ENCODE peak calls at places on chromosome 10, in nine cellular contexts. One of them, this sample, is unnamed.

GRCh38 chr10:35372329-35372728 is 36.0 kb downstream of the CCNY start:
- DNase-seq in stimulated activated CD8-positive, alpha-beta memory T cell treated with anti-CD3 and anti-CD28 coated beads, Interleukin-4, amount 100 ng/mL, for 1 hour: no peak
- DNase-seq in GM10248: no peak
- DNase-seq in upper lobe of left lung: peak; percentile 76
- DNase-seq in bronchial epithelial cell: peak; percentile 94
- DNase-seq in NCI-H2171: no peak
- DNase-seq in stimulated activated CD4-positive, alpha-beta T cell treated with anti-CD3 and anti-CD28 coated beads, Interleukin-2, amount 100 ng/mL, for 24 hours: no peak
- DNase-seq in AG04450: no peak
- DNase-seq in hypothalamus: no peak
- DNase-seq in this sample: no peak

GRCh38 chr10:78362406-78363022 is 328.9 kb downstream of the RPS24 start:
- DNase-seq in stimulated activated CD8-positive, alpha-beta memory T cell treated with anti-CD3 and anti-CD28 coated beads, Interleukin-4, amount 100 ng/mL, for 1 hour: no peak
- DNase-seq in GM10248: no peak
- DNase-seq in upper lobe of left lung: peak; percentile 35
- DNase-seq in bronchial epithelial cell: no peak
- DNase-seq in NCI-H2171: no peak
- DNase-seq in stimulated activated CD4-positive, alpha-beta T cell treated with anti-CD3 and anti-CD28 coated beads, Interleukin-2, amount 100 ng/mL, for 24 hours: no peak
- DNase-seq in AG04450: no peak
- DNase-seq in hypothalamus: no peak
- DNase-seq in this sample: no peak

GRCh38 chr10:124669824-124670654 is 74.1 kb downstream of the FAM53B start:
- DNase-seq in stimulated activated CD8-positive, alpha-beta memory T cell treated with anti-CD3 and anti-CD28 coated beads, Interleukin-4, amount 100 ng/mL, for 1 hour: no peak
- DNase-seq in GM10248: no peak
- DNase-seq in upper lobe of left lung: no peak
- DNase-seq in bronchial epithelial cell: no peak
- DNase-seq in NCI-H2171: no peak
- DNase-seq in stimulated activated CD4-positive, alpha-beta T cell treated with anti-CD3 and anti-CD28 coated beads, Interleukin-2, amount 100 ng/mL, for 24 hours: no peak
- DNase-seq in AG04450: no peak
- DNase-seq in hypothalamus: no peak
- DNase-seq in this sample: no peak

GRCh38 chr10:35217458-35217857 is 90.8 kb downstream of the CREM start:
- DNase-seq in stimulated activated CD8-positive, alpha-beta memory T cell treated with anti-CD3 and anti-CD28 coated beads, Interleukin-4, amount 100 ng/mL, for 1 hour: no peak
- DNase-seq in GM10248: no peak
- DNase-seq in upper lobe of left lung: peak; percentile 71
- DNase-seq in bronchial epithelial cell: no peak
- DNase-seq in NCI-H2171: no peak
- DNase-seq in stimulated activated CD4-positive, alpha-beta T cell treated with anti-CD3 and anti-CD28 coated beads, Interleukin-2, amount 100 ng/mL, for 24 hours: no peak
- DNase-seq in AG04450: no peak
- DNase-seq in hypothalamus: no peak
- DNase-seq in this sample: no peak

GRCh38 chr10:110407301-110408170 is 90.2 kb upstream of the DUSP5 start:
- DNase-seq in stimulated activated CD8-positive, alpha-beta memory T cell treated with anti-CD3 and anti-CD28 coated beads, Interleukin-4, amount 100 ng/mL, for 1 hour: no peak
- DNase-seq in GM10248: no peak
- DNase-seq in upper lobe of left lung: no peak
- DNase-seq in bronchial epithelial cell: peak; percentile 52
- DNase-seq in NCI-H2171: no peak
- DNase-seq in stimulated activated CD4-positive, alpha-beta T cell treated with anti-CD3 and anti-CD28 coated beads, Interleukin-2, amount 100 ng/mL, for 24 hours: no peak
- DNase-seq in AG04450: no peak
- DNase-seq in hypothalamus: no peak
- DNase-seq in this sample: no peak

GRCh38 chr10:9010931-9011670 is 956.6 kb downstream of the GATA3 start:
- DNase-seq in stimulated activated CD8-positive, alpha-beta memory T cell treated with anti-CD3 and anti-CD28 coated beads, Interleukin-4, amount 100 ng/mL, for 1 hour: no peak
- DNase-seq in GM10248: no peak
- DNase-seq in upper lobe of left lung: no peak
- DNase-seq in bronchial epithelial cell: no peak
- DNase-seq in NCI-H2171: no peak
- DNase-seq in stimulated activated CD4-positive, alpha-beta T cell treated with anti-CD3 and anti-CD28 coated beads, Interleukin-2, amount 100 ng/mL, for 24 hours: no peak
- DNase-seq in AG04450: no peak
- DNase-seq in hypothalamus: no peak
- DNase-seq in this sample: no peak

GRCh38 chr10:25393621-25394020 is 218.8 kb downstream of the GPR158 start:
- DNase-seq in stimulated activated CD8-positive, alpha-beta memory T cell treated with anti-CD3 and anti-CD28 coated beads, Interleukin-4, amount 100 ng/mL, for 1 hour: no peak
- DNase-seq in GM10248: no peak
- DNase-seq in upper lobe of left lung: no peak
- DNase-seq in bronchial epithelial cell: no peak
- DNase-seq in NCI-H2171: no peak
- DNase-seq in stimulated activated CD4-positive, alpha-beta T cell treated with anti-CD3 and anti-CD28 coated beads, Interleukin-2, amount 100 ng/mL, for 24 hours: no peak
- DNase-seq in AG04450: no peak
- DNase-seq in hypothalamus: no peak
- DNase-seq in this sample: no peak

GRCh38 chr10:120975072-120975910 is 124.1 kb downstream of the WDR11 start:
- DNase-seq in stimulated activated CD8-positive, alpha-beta memory T cell treated with anti-CD3 and anti-CD28 coated beads, Interleukin-4, amount 100 ng/mL, for 1 hour: no peak
- DNase-seq in GM10248: no peak
- DNase-seq in upper lobe of left lung: no peak
- DNase-seq in bronchial epithelial cell: no peak
- DNase-seq in NCI-H2171: no peak
- DNase-seq in stimulated activated CD4-positive, alpha-beta T cell treated with anti-CD3 and anti-CD28 coated beads, Interleukin-2, amount 100 ng/mL, for 24 hours: no peak
- DNase-seq in AG04450: no peak
- DNase-seq in hypothalamus: no peak
- DNase-seq in this sample: no peak

GRCh38 chr10:121077331-121077730 is 226.2 kb downstream of the WDR11 start:
- DNase-seq in stimulated activated CD8-positive, alpha-beta memory T cell treated with anti-CD3 and anti-CD28 coated beads, Interleukin-4, amount 100 ng/mL, for 1 hour: no peak
- DNase-seq in GM10248: no peak
- DNase-seq in upper lobe of left lung: peak; percentile 72
- DNase-seq in bronchial epithelial cell: peak; percentile 79
- DNase-seq in NCI-H2171: no peak
- DNase-seq in stimulated activated CD4-positive, alpha-beta T cell treated with anti-CD3 and anti-CD28 coated beads, Interleukin-2, amount 100 ng/mL, for 24 hours: no peak
- DNase-seq in AG04450: no peak
- DNase-seq in hypothalamus: no peak
- DNase-seq in this sample: no peak

GRCh38 chr10:33201971-33202370 is 132.5 kb downstream of the NRP1 start:
- DNase-seq in stimulated activated CD8-positive, alpha-beta memory T cell treated with anti-CD3 and anti-CD28 coated beads, Interleukin-4, amount 100 ng/mL, for 1 hour: no peak
- DNase-seq in GM10248: no peak
- DNase-seq in upper lobe of left lung: no peak
- DNase-seq in bronchial epithelial cell: no peak
- DNase-seq in NCI-H2171: no peak
- DNase-seq in stimulated activated CD4-positive, alpha-beta T cell treated with anti-CD3 and anti-CD28 coated beads, Interleukin-2, amount 100 ng/mL, for 24 hours: no peak
- DNase-seq in AG04450: no peak
- DNase-seq in hypothalamus: no peak
- DNase-seq in this sample: no peak

This sample was measured in T follicular helper cell.